ENCODE peak calls at places on chromosome 5, in four cellular contexts. Q is Peyer's patch, V is lower lobe of right lung, R is fibroblast of lung. B is an unnamed sample.
A peak's percentile ranks its signal among the peaks of the same experiment; 100 is the strongest.

GRCh38 chr5:93924628-93925027 is 183.2 kb upstream of the POU5F2 start:
- DNase-seq in Q (no peak), V (no peak), R (no peak), B (no peak)

GRCh38 chr5:168172718-168173045 is 118.8 kb upstream of the WWC1 start:
- DNase-seq in Q (no peak), V (no peak), R (no peak), B (no peak)

GRCh38 chr5:174328626-174329299 is 283.3 kb downstream of the NSG2 start:
- DNase-seq in Q (no peak), V (no peak), R (peak; percentile 45), B (no peak)

GRCh38 chr5:169222934-169223594 is 77.9 kb downstream of the SLIT3 start:
- DNase-seq in Q (no peak), V (no peak), R (no peak), B (no peak)

GRCh38 chr5:54900906-54901725 is 84.3 kb downstream of the ESM1 start:
- DNase-seq in Q (no peak), V (no peak), R (peak; percentile 95), B (no peak)

GRCh38 chr5:160333726-160334125 is 21.4 kb upstream of the CCNJL start:
- DNase-seq in Q (no peak), V (no peak), R (peak; percentile 21), B (no peak)

GRCh38 chr5:58383459-58383858 is 76.4 kb downstream of the PLK2 start:
- DNase-seq in Q (no peak), V (no peak), R (no peak), B (no peak)

GRCh38 chr5:10745133-10745532 is 15.9 kb downstream of the DAP start:
- DNase-seq in Q (no peak), V (no peak), R (peak; percentile 37), B (no peak)

GRCh38 chr5:131373265-131373664 is 109.4 kb downstream of the CDC42SE2 start:
- DNase-seq in Q (no peak), V (no peak), R (no peak), B (no peak)

GRCh38 chr5:121987052-121987684 is 25.4 kb downstream of the SRFBP1 start:
- DNase-seq in Q (no peak), V (no peak), R (no peak), B (no peak)

GRCh38 chr5:132819468-132819867 is 6.4 kb downstream of the SOWAHA start:
- DNase-seq in Q (no peak), V (no peak), R (no peak), B (no peak)

GRCh38 chr5:59756373-59757035 is 137.0 kb downstream of the PDE4D start:
- DNase-seq in Q (no peak), V (no peak), R (no peak), B (no peak)

DNA sequence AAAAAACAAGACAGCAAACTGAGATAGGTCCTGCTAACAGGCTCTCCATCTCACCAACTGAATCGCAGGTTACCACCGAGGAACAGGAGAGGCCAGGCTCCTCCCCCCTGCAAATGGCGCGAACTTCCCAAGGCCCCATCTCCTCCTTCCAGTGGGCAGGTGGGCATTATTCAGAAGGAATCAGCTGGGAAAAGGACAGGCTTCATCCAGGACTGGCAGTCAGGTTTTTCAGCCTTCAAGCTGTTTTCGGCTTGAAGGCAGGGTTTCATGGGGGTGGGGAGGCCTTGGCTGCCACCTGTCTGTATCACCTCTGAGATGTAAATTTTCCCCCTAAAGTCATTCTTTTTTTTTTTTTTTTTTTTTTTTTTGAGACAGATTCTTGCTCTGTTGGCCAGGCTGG is 79.4 kb downstream of the SFXN1 start:
- DNase-seq in Q (no peak), V (no peak), R (no peak), B (no peak)
- H3K4me3 ChIP-seq in Q (no peak overlapping the region), V (no peak overlapping the region), R (no peak overlapping the region), B (no peak overlapping the region)

DNA sequence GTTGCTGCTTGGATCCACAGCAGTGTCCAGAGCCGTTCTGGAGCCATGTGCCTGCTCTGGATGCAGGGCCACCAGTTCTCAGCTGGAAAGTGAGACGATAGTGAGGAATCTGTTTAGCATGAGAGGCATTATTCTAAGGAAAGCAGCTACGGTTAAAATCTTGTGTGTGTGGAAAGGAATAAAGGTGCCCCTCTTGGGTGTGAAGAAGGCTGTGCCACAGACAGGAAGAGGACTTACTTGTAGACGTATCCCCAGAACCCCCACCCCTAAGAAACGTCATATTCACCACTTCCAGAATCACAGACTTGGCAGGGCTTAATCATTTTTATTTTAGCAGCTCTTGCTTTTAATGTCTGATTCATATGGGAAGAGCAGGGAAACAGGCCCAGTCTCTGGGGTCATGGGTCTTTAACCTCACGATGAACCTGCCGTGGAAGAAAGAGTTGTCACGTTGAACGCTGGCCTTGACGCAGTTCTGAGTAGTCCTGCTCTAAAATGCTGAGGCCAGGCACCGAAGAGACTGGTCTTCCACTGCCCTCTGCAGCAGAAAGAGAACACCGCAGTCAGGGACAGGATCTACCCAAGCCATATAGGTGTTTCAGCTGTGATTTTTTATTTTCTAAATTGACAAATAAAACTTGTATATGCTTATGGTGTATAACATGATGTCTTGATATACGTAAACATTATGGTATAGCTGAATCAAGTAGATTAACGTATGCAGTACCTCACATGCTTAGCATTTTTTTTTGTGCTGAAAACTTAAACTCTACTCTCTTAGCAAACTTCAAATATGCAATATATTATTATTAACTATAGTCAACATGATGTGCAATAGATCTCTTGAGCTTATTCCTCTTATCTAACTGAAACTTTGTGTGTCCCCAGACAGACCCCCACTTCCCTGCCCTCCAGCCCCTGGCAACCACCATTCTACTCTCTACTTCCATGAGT is 38.8 kb downstream of the CARTPT start:
- DNase-seq in Q (no peak), V (no peak), R (peak; percentile 81), B (peak; percentile 31)
- TF ChIP-seq CTCF in Q (peak; percentile 92), V (peak; percentile 60), R (peak; percentile 98), B (peak; percentile 89)

GRCh38 chr5:119357309-119357708 is 1.5 kb downstream of the TNFAIP8 start:
- DNase-seq in Q (no peak), V (no peak), R (no peak), B (no peak)
- H3K4me3 ChIP-seq in Q (peak overlapping the region; percentile 59), V (peak overlapping the region; percentile 74), R (peak overlapping the region; percentile 54), B (peak overlapping the region; percentile 68)

DNA sequence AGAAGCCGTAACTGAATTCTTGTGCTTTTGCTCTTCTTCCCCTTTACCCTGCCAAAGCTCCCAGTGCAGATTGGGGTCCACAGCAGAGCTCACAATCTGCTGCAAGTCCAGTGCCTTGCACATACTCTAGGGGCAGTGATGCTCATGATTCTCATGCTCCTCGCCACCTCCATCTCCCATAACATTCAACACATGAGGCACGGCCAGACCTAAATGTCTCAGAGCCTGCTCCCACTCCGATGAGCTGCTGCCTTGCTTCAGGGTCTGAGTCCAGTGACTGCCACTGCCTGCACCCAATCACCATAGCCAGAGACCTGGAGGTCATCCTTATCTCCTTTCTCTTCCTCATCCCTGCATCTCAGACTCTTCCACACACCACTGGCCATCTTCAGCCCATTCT is 10.5 kb downstream of the CSF1R start:
- DNase-seq in Q (peak; percentile 10), V (no peak), R (no peak), B (no peak)
- TF ChIP-seq CTCF in Q (no peak), V (no peak), R (no peak), B (peak; percentile 13)

GRCh38 chr5:176596689-176597416 is 13.1 kb downstream of the GPRIN1 start:
- DNase-seq in Q (peak; percentile 43), V (no peak), R (peak; percentile 45), B (no peak)
- H3K4me3 ChIP-seq in Q (peak overlapping the region; percentile 50), V (peak overlapping the region; percentile 33), R (no peak overlapping the region), B (peak overlapping the region; percentile 25)

GRCh38 chr5:36414869-36415282 is 113.2 kb upstream of the RANBP3L start:
- DNase-seq in Q (no peak), V (no peak), R (peak; percentile 72), B (peak; percentile 22)
- TF ChIP-seq CTCF in Q (peak; percentile 54), V (peak; percentile 47), R (peak; percentile 44), B (peak; percentile 42)

GRCh38 chr5:126912607-126913006 is 117.8 kb downstream of the MARCHF3 start:
- DNase-seq in Q (no peak), V (no peak), R (no peak), B (no peak)
- H3K4me3 ChIP-seq in Q (no peak overlapping the region), V (no peak overlapping the region), R (no peak overlapping the region), B (no peak overlapping the region)

B was measured in retinal pigment epithelial cell.